ENCODE peak calls at places on chromosomes 7 and 10, in four cellular contexts. Z, X, W and G are unnamed samples.

GRCh38 chr7:29865526-29865925 is 59.2 kb downstream of the WIPF3 start:
- DNase-seq in Z (peak), X (peak), W (peak), G (no peak)

GRCh38 chr7:88835147-88835728 is 39.7 kb upstream of the TEX47 start:
- DNase-seq in Z (peak), X (no peak), W (peak), G (no peak)

GRCh38 chr10:31947144-31947926 is 18.7 kb upstream of the ARHGAP12 start:
- DNase-seq in Z (peak), X (no peak), W (peak), G (peak)

GRCh38 chr10:24834869-24835268 is 111.2 kb upstream of the ARHGAP21 start:
- DNase-seq in Z (no peak), X (no peak), W (no peak), G (no peak)

GRCh38 chr7:47725031-47725780 is 143.3 kb upstream of the TNS3 start:
- DNase-seq in Z (no peak), X (no peak), W (peak), G (no peak)

GRCh38 chr7:134710854-134711624 is 64.4 kb downstream of the BPGM start:
- DNase-seq in Z (no peak), X (no peak), W (peak), G (no peak)

GRCh38 chr7:2255145-2256139 is 13.4 kb downstream of the NUDT1 start:
- DNase-seq in Z (no peak), X (no peak), W (no peak), G (no peak)

GRCh38 chr10:78731675-78732074 is 337.1 kb upstream of the ZMIZ1 start:
- DNase-seq in Z (no peak), X (no peak), W (no peak), G (peak)

GRCh38 chr10:93849605-93850004 is 44.2 kb upstream of the SLC35G1 start:
- DNase-seq in Z (no peak), X (no peak), W (no peak), G (no peak)

GRCh38 chr7:119335405-119335804 is 937.6 kb upstream of the KCND2 start:
- DNase-seq in Z (no peak), X (no peak), W (no peak), G (no peak)

GRCh38 chr10:100579691-100580090 is 43.9 kb downstream of the HIF1AN start:
- DNase-seq in Z (no peak), X (no peak), W (no peak), G (no peak)

GRCh38 chr7:47577351-47577919 is 4.5 kb downstream of the TNS3 start:
- DNase-seq in Z (no peak), X (peak), W (no peak), G (no peak)

GRCh38 chr10:19772958-19773357 is 43.3 kb upstream of the PLXDC2 start:
- DNase-seq in Z (no peak), X (no peak), W (peak), G (no peak)

GRCh38 chr7:20269726-20270125 is 52.5 kb upstream of the MACC1 start:
- DNase-seq in Z (peak), X (no peak), W (no peak), G (no peak)

GRCh38 chr10:122515588-122516231 is 44.8 kb upstream of the DMBT1 start:
- DNase-seq in Z (peak), X (no peak), W (peak), G (no peak)

GRCh38 chr10:95445223-95445836 is 115.8 kb downstream of the SORBS1 start:
- DNase-seq in Z (peak), X (peak), W (peak), G (peak)

GRCh38 chr10:94131885-94132284 is 138.2 kb downstream of the PLCE1 start:
- DNase-seq in Z (peak), X (no peak), W (peak), G (no peak)

GRCh38 chr10:12164085-12164484 is 31.6 kb downstream of the NUDT5 start:
- DNase-seq in Z (no peak), X (no peak), W (no peak), G (no peak)

GRCh38 chr10:131692176-131692575 is 208.6 kb upstream of the PPP2R2D start:
- DNase-seq in Z (no peak), X (no peak), W (no peak), G (no peak)

GRCh38 chr10:71036279-71036535 is 147.8 kb upstream of the PCBD1 start:
- DNase-seq in Z (no peak), X (no peak), W (no peak), G (no peak)

GRCh38 chr7:68313806-68314205 is 1284.5 kb upstream of the AUTS2 start:
- DNase-seq in Z (no peak), X (no peak), W (peak), G (no peak)

GRCh38 chr7:75596727-75597614 is 104.9 kb downstream of the SPDYE5 start:
- DNase-seq in Z (peak), X (peak), W (peak), G (no peak)

GRCh38 chr10:11689945-11690736 is 52.0 kb upstream of the ECHDC3 start:
- DNase-seq in Z (no peak), X (no peak), W (no peak), G (no peak)

GRCh38 chr10:127872871-127873600 is 19.7 kb downstream of the CLRN3 start:
- DNase-seq in Z (peak), X (no peak), W (no peak), G (no peak)

GRCh38 chr7:30062587-30062986 is 34.4 kb downstream of the PLEKHA8 start:
- DNase-seq in Z (peak), X (no peak), W (peak), G (no peak)

GRCh38 chr10:127619550-127619949 is 70.4 kb downstream of the NPS start:
- DNase-seq in Z (no peak), X (no peak), W (no peak), G (no peak)

GRCh38 chr7:69982197-69982596 is 383.9 kb downstream of the AUTS2 start:
- DNase-seq in Z (peak), X (no peak), W (no peak), G (no peak)

GRCh38 chr7:146926833-146927232 is 810.2 kb downstream of the CNTNAP2 start:
- DNase-seq in Z (no peak), X (no peak), W (no peak), G (no peak)

GRCh38 chr10:128660726-128661125 is 534.5 kb upstream of the MKI67 start:
- DNase-seq in Z (no peak), X (no peak), W (no peak), G (no peak)

GRCh38 chr7:22814261-22815208 is 8.1 kb downstream of the TOMM7 start:
- DNase-seq in Z (peak), X (no peak), W (peak), G (no peak)

GRCh38 chr7:98354511-98355249 is 46.2 kb downstream of the BAIAP2L1 start:
- DNase-seq in Z (peak), X (peak), W (peak), G (peak)

GRCh38 chr7:1920266-1920681 is 250.2 kb downstream of the ELFN1 start:
- DNase-seq in Z (no peak), X (no peak), W (no peak), G (no peak)

GRCh38 chr7:24576171-24577052 is 3.2 kb downstream of the PALS2 start:
- DNase-seq in Z (peak), X (peak), W (peak), G (no peak)

GRCh38 chr7:108132551-108133265 is 2.5 kb upstream of the LAMB4 start:
- DNase-seq in Z (no peak), X (no peak), W (peak), G (no peak)

GRCh38 chr7:153390955-153391354 is 631.4 kb downstream of the ACTR3B start:
- DNase-seq in Z (no peak), X (no peak), W (no peak), G (no peak)

GRCh38 chr10:48316236-48316635 is 9.8 kb downstream of the MAPK8 start:
- DNase-seq in Z (no peak), X (no peak), W (peak), G (no peak)

GRCh38 chr10:1056326-1057105 is at the start of gene WDR37:
- DNase-seq in Z (peak), X (peak), W (peak), G (peak)

GRCh38 chr7:23055582-23056178 is 41.8 kb upstream of the HYCC1 start:
- DNase-seq in Z (peak), X (peak), W (peak), G (peak)

GRCh38 chr7:2638224-2638991 is 6.6 kb downstream of the TTYH3 start:
- DNase-seq in Z (peak), X (peak), W (no peak), G (no peak)

GRCh38 chr7:128410092-128410665 is 397 bp upstream of the IMPDH1 start:
- DNase-seq in Z (peak), X (peak), W (peak), G (peak)

GRCh38 chr7:125675169-125675568 is 745.5 kb upstream of the POT1 start:
- DNase-seq in Z (no peak), X (no peak), W (no peak), G (no peak)

GRCh38 chr7:125668321-125668993 is 738.8 kb upstream of the POT1 start:
- DNase-seq in Z (no peak), X (no peak), W (no peak), G (no peak)

GRCh38 chr7:125675628-125676027 is 746.0 kb upstream of the POT1 start:
- DNase-seq in Z (no peak), X (no peak), W (no peak), G (no peak)

GRCh38 chr7:125670926-125671572 is 741.4 kb upstream of the POT1 start:
- DNase-seq in Z (peak), X (no peak), W (peak), G (no peak)
- TF ChIP-seq CTCF in Z (peak), X (peak), W (peak), G (no peak)

GRCh38 chr7:55568613-55569268 is 3.6 kb downstream of the VOPP1 start:
- DNase-seq in Z (peak), X (no peak), W (no peak), G (no peak)

GRCh38 chr7:55570939-55571338 is 1.4 kb downstream of the VOPP1 start:
- DNase-seq in Z (peak), X (no peak), W (peak), G (no peak)

GRCh38 chr7:55569797-55570196 is 2.5 kb downstream of the VOPP1 start:
- DNase-seq in Z (no peak), X (no peak), W (no peak), G (no peak)

GRCh38 chr7:55570218-55570873 is 2.0 kb downstream of the VOPP1 start:
- DNase-seq in Z (no peak), X (no peak), W (no peak), G (peak)

DNA sequence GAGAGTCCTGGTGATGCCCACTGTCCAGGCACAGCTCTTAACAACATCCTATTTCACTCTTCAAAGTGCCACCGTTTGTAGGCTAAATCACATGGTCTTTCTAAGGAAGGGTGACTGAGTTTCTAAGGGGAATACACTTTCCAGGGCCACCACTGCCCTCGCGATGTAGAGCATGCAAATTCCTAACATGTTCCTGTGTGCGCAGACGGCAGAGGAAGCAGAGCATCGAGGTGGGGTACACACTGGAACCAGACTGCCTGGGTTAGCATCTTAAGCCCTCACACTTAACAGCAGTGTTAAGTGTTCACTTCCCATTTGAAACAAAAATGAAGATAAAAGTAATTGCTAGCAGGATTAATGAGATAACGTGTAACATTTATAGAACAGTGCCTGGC is 3.0 kb downstream of the VOPP1 start:
- DNase-seq in Z (no peak), X (no peak), W (no peak), G (no peak)
- TF ChIP-seq CTCF in Z (no peak), X (no peak), W (no peak), G (no peak)

GRCh38 chr7:143025331-143025730 is 1.6 kb downstream of the OR9A2 start:
- DNase-seq in Z (no peak), X (no peak), W (no peak), G (no peak)
- TF ChIP-seq CTCF in Z (no peak), X (no peak), W (no peak), G (no peak)

GRCh38 chr7:135831451-135832220 is 83.0 kb upstream of the FAM180A start:
- DNase-seq in Z (no peak), X (no peak), W (peak), G (no peak)
- TF ChIP-seq CTCF in Z (no peak), X (no peak), W (no peak), G (no peak)

DNA sequence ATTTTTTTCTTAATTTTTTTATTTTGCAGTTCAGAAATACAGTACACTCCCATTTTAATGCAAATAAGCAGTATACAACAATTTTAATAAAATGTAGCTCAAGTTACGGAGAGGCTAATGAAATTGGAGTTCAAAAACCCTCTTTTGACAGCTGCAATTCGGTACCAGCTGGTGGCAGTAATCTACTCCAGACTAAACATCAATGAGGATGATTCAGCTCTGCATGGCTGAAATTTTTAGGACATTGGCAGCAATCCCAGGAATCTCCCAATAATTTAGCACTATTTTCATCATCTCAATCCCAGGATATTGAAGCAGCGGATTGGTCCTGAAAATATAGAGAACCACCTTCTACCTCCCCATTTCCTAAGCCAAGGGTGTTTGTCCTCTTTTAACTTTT is 278.8 kb downstream of the CACNA2D1 start:
- DNase-seq in Z (peak), X (peak), W (peak), G (no peak)
- TF ChIP-seq CTCF in Z (peak), X (peak), W (peak), G (no peak)

GRCh38 chr10:77637474-77637985 is at the start of gene KCNMA1:
- DNase-seq in Z (no peak), X (no peak), W (no peak), G (no peak)
- TF ChIP-seq CTCF in Z (no peak), X (no peak), W (no peak), G (no peak)

GRCh38 chr7:117385340-117386124 is 41.8 kb downstream of the ASZ1 start:
- DNase-seq in Z (peak), X (no peak), W (peak), G (no peak)
- TF ChIP-seq CTCF in Z (peak), X (peak), W (peak), G (no peak)

DNA sequence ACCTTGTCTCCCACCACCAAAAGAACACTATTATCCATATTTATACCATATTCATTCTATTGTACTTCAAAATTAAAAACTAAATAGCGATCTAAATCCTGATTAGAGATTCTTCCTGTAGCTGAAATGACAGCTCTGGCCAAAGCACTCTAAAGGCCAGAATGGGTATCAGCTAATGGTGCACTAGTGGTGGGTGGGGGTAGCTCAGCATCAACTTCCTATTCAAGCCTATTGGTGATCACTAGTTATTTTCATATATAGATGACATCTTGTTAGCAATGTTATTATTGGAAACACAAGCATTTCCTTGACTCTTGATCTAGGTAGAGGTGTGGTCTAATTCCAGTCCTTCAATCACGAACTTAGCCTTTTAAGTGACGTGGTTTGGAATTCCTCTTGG is 43.6 kb downstream of the TET1 start:
- DNase-seq in Z (no peak), X (no peak), W (no peak), G (no peak)
- TF ChIP-seq CTCF in Z (no peak), X (no peak), W (no peak), G (no peak)

DNA sequence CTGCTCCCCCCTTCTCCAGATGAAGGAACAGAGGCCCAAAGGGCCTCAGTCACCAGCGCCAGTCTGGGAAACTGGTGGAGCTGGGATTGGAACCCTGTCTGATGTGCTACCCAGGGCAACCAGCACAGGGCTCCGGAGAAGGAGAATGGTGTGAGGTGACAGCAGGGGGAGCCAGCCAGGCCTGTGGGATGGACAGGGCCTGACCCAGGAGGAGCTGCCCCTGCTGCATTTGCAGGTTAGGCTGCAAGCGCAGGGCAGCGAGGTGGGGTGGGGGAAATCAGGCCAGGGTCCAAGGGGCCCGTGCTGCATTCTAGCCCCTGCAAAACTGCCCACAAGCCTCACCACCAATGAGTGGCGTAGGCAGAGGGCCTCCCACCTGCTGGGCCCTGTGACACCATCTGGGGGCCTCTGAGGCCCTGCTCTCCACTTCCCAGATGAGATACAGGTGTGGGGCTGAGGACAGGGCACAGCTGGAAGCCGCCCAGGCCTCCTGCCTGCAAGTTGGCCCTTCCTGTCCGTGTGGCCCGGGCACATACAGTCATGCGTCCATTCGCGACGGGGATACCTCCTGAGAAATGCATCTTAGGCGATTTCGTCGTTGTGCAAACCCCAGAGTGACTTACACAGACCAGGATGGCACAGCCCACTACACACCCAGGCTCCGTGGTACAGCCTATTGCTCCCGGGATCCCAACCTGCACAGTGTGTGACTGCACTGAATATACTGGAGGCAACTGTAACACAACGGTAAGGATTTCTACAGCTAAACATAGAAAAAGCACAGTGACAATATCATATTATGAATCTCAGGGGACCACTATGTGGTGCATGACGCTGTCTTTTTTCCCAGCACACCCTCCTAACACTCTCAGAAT is 45.2 kb downstream of the RASGEF1A start:
- DNase-seq in Z (no peak), X (peak), W (no peak), G (no peak)
- TF ChIP-seq CTCF in Z (peak), X (no peak), W (peak), G (no peak)